ENCODE peak calls at places on chromosomes 4 and X, in nine cellular contexts. One of them, this sample, is unnamed.

GRCh38 chr4:172521171-172521570 is 647.4 kb upstream of the GALNT7 start:
- DNase-seq in astrocyte of the spinal cord: no peak
- DNase-seq in brain microvascular endothelial cell: no peak
- DNase-seq in germinal center: no peak
- DNase-seq in GM19239: no peak
- DNase-seq in tibial nerve: no peak
- DNase-seq in ascending aorta: no peak
- DNase-seq in ACHN: no peak
- DNase-seq in sciatic nerve: no peak
- DNase-seq in this sample: no peak

GRCh38 chr4:149203256-149204001 is 612.2 kb downstream of the IQCM start:
- DNase-seq in astrocyte of the spinal cord: peak
- DNase-seq in brain microvascular endothelial cell: peak
- DNase-seq in germinal center: no peak
- DNase-seq in GM19239: no peak
- DNase-seq in tibial nerve: no peak
- DNase-seq in ascending aorta: no peak
- DNase-seq in ACHN: no peak
- DNase-seq in sciatic nerve: no peak
- DNase-seq in this sample: no peak

GRCh38 chrX:36867143-36867542 is 141.0 kb upstream of the FAM47C start:
- DNase-seq in astrocyte of the spinal cord: peak
- DNase-seq in brain microvascular endothelial cell: peak
- DNase-seq in germinal center: no peak
- DNase-seq in GM19239: no peak
- DNase-seq in tibial nerve: no peak
- DNase-seq in ascending aorta: no peak
- DNase-seq in ACHN: peak
- DNase-seq in sciatic nerve: no peak
- DNase-seq in this sample: peak

GRCh38 chrX:71181558-71181909 is 36.9 kb downstream of the NLGN3 start:
- DNase-seq in astrocyte of the spinal cord: no peak
- DNase-seq in brain microvascular endothelial cell: no peak
- DNase-seq in germinal center: peak
- DNase-seq in GM19239: no peak
- DNase-seq in tibial nerve: no peak
- DNase-seq in ascending aorta: no peak
- DNase-seq in ACHN: no peak
- DNase-seq in sciatic nerve: no peak
- DNase-seq in this sample: no peak

GRCh38 chrX:7996414-7996813 is 69.2 kb upstream of the PNPLA4 start:
- DNase-seq in astrocyte of the spinal cord: peak
- DNase-seq in brain microvascular endothelial cell: peak
- DNase-seq in germinal center: peak
- DNase-seq in GM19239: no peak
- DNase-seq in tibial nerve: peak
- DNase-seq in ascending aorta: no peak
- DNase-seq in ACHN: peak
- DNase-seq in sciatic nerve: no peak
- DNase-seq in this sample: peak

GRCh38 chrX:42505057-42505456 is 272.9 kb downstream of the PPP1R2C start:
- DNase-seq in astrocyte of the spinal cord: no peak
- DNase-seq in brain microvascular endothelial cell: no peak
- DNase-seq in germinal center: no peak
- DNase-seq in GM19239: no peak
- DNase-seq in tibial nerve: no peak
- DNase-seq in ascending aorta: no peak
- DNase-seq in ACHN: no peak
- DNase-seq in sciatic nerve: no peak
- DNase-seq in this sample: no peak

GRCh38 chrX:42491145-42491907 is 286.6 kb downstream of the PPP1R2C start:
- DNase-seq in astrocyte of the spinal cord: no peak
- DNase-seq in brain microvascular endothelial cell: no peak
- DNase-seq in germinal center: no peak
- DNase-seq in GM19239: no peak
- DNase-seq in tibial nerve: no peak
- DNase-seq in ascending aorta: no peak
- DNase-seq in ACHN: no peak
- DNase-seq in sciatic nerve: no peak
- DNase-seq in this sample: no peak

GRCh38 chr4:89055157-89056080 is 1.6 kb downstream of the FAM13A start:
- DNase-seq in astrocyte of the spinal cord: no peak
- DNase-seq in brain microvascular endothelial cell: no peak
- DNase-seq in germinal center: no peak
- DNase-seq in GM19239: no peak
- DNase-seq in tibial nerve: no peak
- DNase-seq in ascending aorta: no peak
- DNase-seq in ACHN: peak
- DNase-seq in sciatic nerve: no peak
- DNase-seq in this sample: no peak

GRCh38 chr4:148240241-148240640 is 202.0 kb downstream of the NR3C2 start:
- DNase-seq in astrocyte of the spinal cord: no peak
- DNase-seq in brain microvascular endothelial cell: no peak
- DNase-seq in germinal center: no peak
- DNase-seq in GM19239: no peak
- DNase-seq in tibial nerve: no peak
- DNase-seq in ascending aorta: no peak
- DNase-seq in ACHN: no peak
- DNase-seq in sciatic nerve: no peak
- DNase-seq in this sample: no peak

GRCh38 chr4:11632015-11632414 is 203.3 kb upstream of the HS3ST1 start:
- DNase-seq in astrocyte of the spinal cord: no peak
- DNase-seq in brain microvascular endothelial cell: no peak
- DNase-seq in germinal center: no peak
- DNase-seq in GM19239: no peak
- DNase-seq in tibial nerve: no peak
- DNase-seq in ascending aorta: no peak
- DNase-seq in ACHN: no peak
- DNase-seq in sciatic nerve: no peak
- DNase-seq in this sample: no peak

GRCh38 chr4:82525287-82525898 is 36.4 kb downstream of the TMEM150C start:
- DNase-seq in astrocyte of the spinal cord: no peak
- DNase-seq in brain microvascular endothelial cell: no peak
- DNase-seq in germinal center: no peak
- DNase-seq in GM19239: no peak
- DNase-seq in tibial nerve: no peak
- DNase-seq in ascending aorta: no peak
- DNase-seq in ACHN: no peak
- DNase-seq in sciatic nerve: no peak
- DNase-seq in this sample: no peak